ENCODE peak calls at places on chromosomes 6 and 20, in nine cellular contexts. One of them, this sample, is unnamed.

GRCh38 chr6:13428528-13429405 is 58.6 kb downstream of the GFOD1 start:
- DNase-seq in B cell: peak
- DNase-seq in fibroblast of gingiva: no peak
- DNase-seq in substantia nigra: no peak
- DNase-seq in sciatic nerve: no peak
- DNase-seq in foreskin fibroblast: no peak
- DNase-seq in naive thymus-derived CD8-positive, alpha-beta T cell: no peak
- DNase-seq in ureter: no peak
- DNase-seq in nephron progenitor cell: no peak
- DNase-seq in this sample: no peak

GRCh38 chr20:10524034-10524476 is 89.0 kb downstream of the SLX4IP start:
- DNase-seq in foreskin fibroblast: no peak
- DNase-seq in substantia nigra: no peak
- DNase-seq in nephron progenitor cell: peak
- DNase-seq in sciatic nerve: peak
- DNase-seq in B cell: no peak
- DNase-seq in ureter: peak
- DNase-seq in naive thymus-derived CD8-positive, alpha-beta T cell: no peak
- DNase-seq in fibroblast of gingiva: peak
- DNase-seq in this sample: no peak

GRCh38 chr20:22320245-22320915 is 264.0 kb downstream of the FOXA2 start:
- DNase-seq in foreskin fibroblast: no peak
- DNase-seq in fibroblast of gingiva: no peak
- DNase-seq in substantia nigra: no peak
- DNase-seq in sciatic nerve: no peak
- DNase-seq in B cell: no peak
- DNase-seq in ureter: no peak
- DNase-seq in nephron progenitor cell: no peak
- DNase-seq in naive thymus-derived CD8-positive, alpha-beta T cell: no peak
- DNase-seq in this sample: no peak

GRCh38 chr6:10409766-10410209 is 5.1 kb downstream of the TFAP2A start:
- DNase-seq in nephron progenitor cell: no peak
- DNase-seq in foreskin fibroblast: no peak
- DNase-seq in fibroblast of gingiva: no peak
- DNase-seq in naive thymus-derived CD8-positive, alpha-beta T cell: no peak
- DNase-seq in sciatic nerve: no peak
- DNase-seq in B cell: no peak
- DNase-seq in substantia nigra: no peak
- DNase-seq in ureter: no peak
- DNase-seq in this sample: no peak

GRCh38 chr6:105642708-105643107 is 239.8 kb upstream of the PREP start:
- DNase-seq in ureter: no peak
- DNase-seq in foreskin fibroblast: no peak
- DNase-seq in substantia nigra: no peak
- DNase-seq in B cell: no peak
- DNase-seq in sciatic nerve: no peak
- DNase-seq in fibroblast of gingiva: peak
- DNase-seq in naive thymus-derived CD8-positive, alpha-beta T cell: no peak
- DNase-seq in nephron progenitor cell: no peak
- DNase-seq in this sample: no peak

GRCh38 chr20:10190456-10190855 is 28.2 kb upstream of the SNAP25 start:
- DNase-seq in fibroblast of gingiva: no peak
- DNase-seq in foreskin fibroblast: no peak
- DNase-seq in naive thymus-derived CD8-positive, alpha-beta T cell: no peak
- DNase-seq in sciatic nerve: no peak
- DNase-seq in nephron progenitor cell: no peak
- DNase-seq in substantia nigra: no peak
- DNase-seq in ureter: no peak
- DNase-seq in B cell: no peak
- DNase-seq in this sample: no peak

GRCh38 chr20:50149481-50150254 is 3.9 kb downstream of the PEDS1 start:
- DNase-seq in ureter: no peak
- DNase-seq in fibroblast of gingiva: no peak
- DNase-seq in foreskin fibroblast: no peak
- DNase-seq in substantia nigra: no peak
- DNase-seq in naive thymus-derived CD8-positive, alpha-beta T cell: no peak
- DNase-seq in sciatic nerve: no peak
- DNase-seq in B cell: no peak
- DNase-seq in nephron progenitor cell: no peak
- DNase-seq in this sample: no peak

GRCh38 chr20:3777726-3778629 is 3.3 kb downstream of the SPEF1 start:
- DNase-seq in ureter: peak
- DNase-seq in substantia nigra: no peak
- DNase-seq in nephron progenitor cell: peak
- DNase-seq in foreskin fibroblast: peak
- DNase-seq in naive thymus-derived CD8-positive, alpha-beta T cell: no peak
- DNase-seq in B cell: peak
- DNase-seq in sciatic nerve: peak
- DNase-seq in fibroblast of gingiva: peak
- DNase-seq in this sample: peak

GRCh38 chr6:73610444-73611275 is 43.1 kb downstream of the SLC17A5 start:
- DNase-seq in fibroblast of gingiva: peak
- DNase-seq in ureter: no peak
- DNase-seq in substantia nigra: no peak
- DNase-seq in foreskin fibroblast: peak
- DNase-seq in nephron progenitor cell: no peak
- DNase-seq in naive thymus-derived CD8-positive, alpha-beta T cell: no peak
- DNase-seq in sciatic nerve: no peak
- DNase-seq in B cell: peak
- DNase-seq in this sample: no peak

GRCh38 chr20:14245368-14245970 is 91.9 kb downstream of the FLRT3 start:
- DNase-seq in naive thymus-derived CD8-positive, alpha-beta T cell: no peak
- DNase-seq in B cell: no peak
- DNase-seq in nephron progenitor cell: no peak
- DNase-seq in sciatic nerve: no peak
- DNase-seq in substantia nigra: no peak
- DNase-seq in ureter: no peak
- DNase-seq in fibroblast of gingiva: peak
- DNase-seq in foreskin fibroblast: peak
- DNase-seq in this sample: no peak

GRCh38 chr6:141169419-141169818 is 963.3 kb upstream of the GJE1 start:
- DNase-seq in B cell: no peak
- DNase-seq in fibroblast of gingiva: peak
- DNase-seq in substantia nigra: no peak
- DNase-seq in foreskin fibroblast: peak
- DNase-seq in sciatic nerve: no peak
- DNase-seq in nephron progenitor cell: peak
- DNase-seq in ureter: no peak
- DNase-seq in naive thymus-derived CD8-positive, alpha-beta T cell: no peak
- DNase-seq in this sample: no peak

GRCh38 chr20:31857861-31858835 is 12.2 kb downstream of the DUSP15 start:
- DNase-seq in ureter: no peak
- DNase-seq in B cell: peak
- DNase-seq in nephron progenitor cell: no peak
- DNase-seq in substantia nigra: no peak
- DNase-seq in foreskin fibroblast: no peak
- DNase-seq in sciatic nerve: peak
- DNase-seq in fibroblast of gingiva: no peak
- DNase-seq in naive thymus-derived CD8-positive, alpha-beta T cell: no peak
- DNase-seq in this sample: no peak

GRCh38 chr6:48036316-48036715 is 74.7 kb downstream of the PTCHD4 start:
- DNase-seq in foreskin fibroblast: peak
- DNase-seq in fibroblast of gingiva: peak
- DNase-seq in ureter: no peak
- DNase-seq in nephron progenitor cell: no peak
- DNase-seq in naive thymus-derived CD8-positive, alpha-beta T cell: no peak
- DNase-seq in substantia nigra: no peak
- DNase-seq in sciatic nerve: no peak
- DNase-seq in B cell: no peak
- DNase-seq in this sample: no peak

GRCh38 chr20:53488779-53489272 is 104.8 kb downstream of the ZNF217 start:
- DNase-seq in B cell: no peak
- DNase-seq in foreskin fibroblast: no peak
- DNase-seq in nephron progenitor cell: no peak
- DNase-seq in fibroblast of gingiva: no peak
- DNase-seq in naive thymus-derived CD8-positive, alpha-beta T cell: no peak
- DNase-seq in substantia nigra: no peak
- DNase-seq in ureter: no peak
- DNase-seq in sciatic nerve: no peak
- DNase-seq in this sample: no peak

GRCh38 chr6:10449751-10450150 is 34.9 kb upstream of the TFAP2A start:
- DNase-seq in naive thymus-derived CD8-positive, alpha-beta T cell: no peak
- DNase-seq in fibroblast of gingiva: no peak
- DNase-seq in nephron progenitor cell: no peak
- DNase-seq in substantia nigra: no peak
- DNase-seq in foreskin fibroblast: no peak
- DNase-seq in sciatic nerve: no peak
- DNase-seq in ureter: no peak
- DNase-seq in B cell: no peak
- DNase-seq in this sample: no peak

GRCh38 chr6:15077964-15078363 is 167.9 kb upstream of the JARID2 start:
- DNase-seq in ureter: no peak
- DNase-seq in B cell: no peak
- DNase-seq in nephron progenitor cell: no peak
- DNase-seq in substantia nigra: no peak
- DNase-seq in naive thymus-derived CD8-positive, alpha-beta T cell: no peak
- DNase-seq in sciatic nerve: no peak
- DNase-seq in foreskin fibroblast: no peak
- DNase-seq in fibroblast of gingiva: no peak
- DNase-seq in this sample: no peak

GRCh38 chr20:55714082-55714481 is 291.2 kb downstream of the CBLN4 start:
- DNase-seq in sciatic nerve: no peak
- DNase-seq in naive thymus-derived CD8-positive, alpha-beta T cell: no peak
- DNase-seq in B cell: no peak
- DNase-seq in substantia nigra: no peak
- DNase-seq in fibroblast of gingiva: no peak
- DNase-seq in foreskin fibroblast: no peak
- DNase-seq in nephron progenitor cell: no peak
- DNase-seq in ureter: no peak
- DNase-seq in this sample: no peak

GRCh38 chr6:30583921-30584320 is 12.7 kb downstream of the ABCF1 start:
- DNase-seq in B cell: no peak
- DNase-seq in fibroblast of gingiva: no peak
- DNase-seq in naive thymus-derived CD8-positive, alpha-beta T cell: no peak
- DNase-seq in substantia nigra: no peak
- DNase-seq in nephron progenitor cell: no peak
- DNase-seq in sciatic nerve: no peak
- DNase-seq in ureter: no peak
- DNase-seq in foreskin fibroblast: no peak
- DNase-seq in this sample: no peak

GRCh38 chr6:170243386-170243785 is 47.5 kb downstream of the DLL1 start:
- DNase-seq in nephron progenitor cell: no peak
- DNase-seq in sciatic nerve: no peak
- DNase-seq in B cell: no peak
- DNase-seq in naive thymus-derived CD8-positive, alpha-beta T cell: no peak
- DNase-seq in substantia nigra: no peak
- DNase-seq in fibroblast of gingiva: no peak
- DNase-seq in ureter: no peak
- DNase-seq in foreskin fibroblast: no peak
- DNase-seq in this sample: no peak

GRCh38 chr6:167533851-167534250 is 209.0 kb downstream of the TTLL2 start:
- DNase-seq in substantia nigra: no peak
- DNase-seq in ureter: no peak
- DNase-seq in nephron progenitor cell: no peak
- DNase-seq in fibroblast of gingiva: no peak
- DNase-seq in B cell: no peak
- DNase-seq in naive thymus-derived CD8-positive, alpha-beta T cell: no peak
- DNase-seq in sciatic nerve: no peak
- DNase-seq in foreskin fibroblast: no peak
- DNase-seq in this sample: no peak

GRCh38 chr6:169428532-169428931 is 174.9 kb upstream of the THBS2 start:
- DNase-seq in sciatic nerve: no peak
- DNase-seq in substantia nigra: no peak
- DNase-seq in nephron progenitor cell: no peak
- DNase-seq in naive thymus-derived CD8-positive, alpha-beta T cell: no peak
- DNase-seq in ureter: no peak
- DNase-seq in foreskin fibroblast: no peak
- DNase-seq in B cell: no peak
- DNase-seq in fibroblast of gingiva: no peak
- DNase-seq in this sample: peak

GRCh38 chr6:55794136-55794812 is 81.1 kb downstream of the BMP5 start:
- DNase-seq in naive thymus-derived CD8-positive, alpha-beta T cell: no peak
- DNase-seq in foreskin fibroblast: peak
- DNase-seq in B cell: no peak
- DNase-seq in fibroblast of gingiva: peak
- DNase-seq in sciatic nerve: no peak
- DNase-seq in nephron progenitor cell: no peak
- DNase-seq in ureter: no peak
- DNase-seq in substantia nigra: no peak
- DNase-seq in this sample: no peak

This sample was measured in thyroid gland.